ENCODE peak calls at places on chromosomes 6 and 20, in four cellular contexts. One of them, this sample, is unnamed.
A peak's percentile ranks its signal among the peaks of the same experiment; 100 is the strongest.

GRCh38 chr20:17889226-17889625 is 79.4 kb downstream of the SNX5 start:
- DNase-seq in astrocyte: peak; percentile 20
- DNase-seq in fibroblast of lung: peak; percentile 68
- DNase-seq in Panc1: no peak
- DNase-seq in this sample: no peak

GRCh38 chr20:60138263-60139127 is 180.3 kb downstream of the CDH26 start:
- DNase-seq in astrocyte: peak; percentile 4
- DNase-seq in fibroblast of lung: peak; percentile 18
- DNase-seq in Panc1: no peak
- DNase-seq in this sample: peak; percentile 26

GRCh38 chr6:158086706-158087518 is 81.2 kb downstream of the SERAC1 start:
- DNase-seq in astrocyte: no peak
- DNase-seq in fibroblast of lung: peak; percentile 36
- DNase-seq in Panc1: no peak
- DNase-seq in this sample: no peak

GRCh38 chr6:169503556-169503955 is 198.3 kb downstream of the WDR27 start:
- DNase-seq in astrocyte: peak; percentile 73
- DNase-seq in fibroblast of lung: no peak
- DNase-seq in Panc1: no peak
- DNase-seq in this sample: no peak

GRCh38 chr20:37435607-37436006 is 85.4 kb upstream of the NNAT start:
- DNase-seq in astrocyte: no peak
- DNase-seq in fibroblast of lung: no peak
- DNase-seq in Panc1: no peak
- DNase-seq in this sample: no peak

GRCh38 chr6:167932468-167933276 is 64.8 kb upstream of the KIF25 start:
- DNase-seq in astrocyte: no peak
- DNase-seq in fibroblast of lung: no peak
- DNase-seq in Panc1: no peak
- DNase-seq in this sample: no peak

GRCh38 chr6:140107216-140107615 is 732.8 kb upstream of the CITED2 start:
- DNase-seq in astrocyte: no peak
- DNase-seq in fibroblast of lung: no peak
- DNase-seq in Panc1: no peak
- DNase-seq in this sample: no peak

GRCh38 chr6:160202411-160202810 is 56.2 kb downstream of the SLC22A2 start:
- DNase-seq in astrocyte: peak; percentile 51
- DNase-seq in fibroblast of lung: no peak
- DNase-seq in Panc1: no peak
- DNase-seq in this sample: no peak

DNA sequence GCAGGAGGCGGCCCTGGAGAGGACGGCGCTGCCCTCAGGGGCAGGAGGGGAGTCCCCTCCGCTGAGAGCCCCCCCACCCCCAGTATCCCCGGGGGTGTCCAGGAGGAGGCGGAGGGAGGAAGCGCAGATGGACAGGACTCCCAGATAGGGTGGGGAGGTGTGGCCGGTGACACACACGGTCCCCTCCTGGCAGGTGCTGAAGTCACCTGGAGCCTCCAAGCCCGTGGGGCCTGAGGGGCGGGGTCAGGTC is 1.4 kb downstream of the STMN3 start:
- DNase-seq in astrocyte: no peak
- DNase-seq in fibroblast of lung: no peak
- DNase-seq in Panc1: no peak
- DNase-seq in this sample: peak; percentile 65
- H3K4me3 ChIP-seq in astrocyte: peak overlapping the region; percentile 56
- H3K4me3 ChIP-seq in fibroblast of lung: peak overlapping the region; percentile 59
- H3K4me3 ChIP-seq in Panc1: peak overlapping the region; percentile 51
- H3K4me3 ChIP-seq in this sample: peak overlapping the region; percentile 34

DNA sequence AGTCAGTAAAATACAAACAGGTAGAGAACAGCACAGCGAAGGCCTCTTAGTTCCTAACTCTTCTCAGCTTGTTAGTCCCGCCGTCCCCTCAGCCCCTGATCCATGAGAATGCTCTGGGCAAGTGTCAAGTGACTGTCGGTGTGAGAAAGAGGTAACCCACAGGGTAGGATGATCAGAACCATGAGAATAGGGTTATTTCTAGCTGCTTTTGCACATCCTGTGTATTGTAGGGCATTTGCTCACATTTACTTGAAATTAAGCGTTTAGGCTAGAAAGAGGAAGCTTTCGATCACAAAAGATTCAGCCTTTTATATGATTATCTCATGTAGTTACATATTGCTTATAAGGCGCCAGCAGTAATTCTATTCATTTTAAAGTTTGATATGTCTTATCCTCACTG is 103.0 kb upstream of the PDE10A start:
- DNase-seq in astrocyte: no peak
- DNase-seq in fibroblast of lung: no peak
- DNase-seq in Panc1: no peak
- DNase-seq in this sample: no peak
- H3K27ac ChIP-seq in astrocyte: no peak overlapping the region
- H3K27ac ChIP-seq in fibroblast of lung: no peak overlapping the region
- H3K27ac ChIP-seq in Panc1: no peak overlapping the region
- H3K27ac ChIP-seq in this sample: no peak overlapping the region

GRCh38 chr20:53660078-53660909 is 66.7 kb upstream of the ZNF217 start:
- DNase-seq in astrocyte: no peak
- DNase-seq in fibroblast of lung: peak; percentile 68
- DNase-seq in Panc1: no peak
- DNase-seq in this sample: no peak
- H3K4me3 ChIP-seq in astrocyte: peak overlapping the region; percentile 52
- H3K4me3 ChIP-seq in fibroblast of lung: peak overlapping the region; percentile 12
- H3K4me3 ChIP-seq in Panc1: no peak overlapping the region
- H3K4me3 ChIP-seq in this sample: peak overlapping the region; percentile 54

GRCh38 chr6:124069230-124069815 is 265.7 kb downstream of the NKAIN2 start:
- DNase-seq in astrocyte: no peak
- DNase-seq in fibroblast of lung: no peak
- DNase-seq in Panc1: no peak
- DNase-seq in this sample: no peak

GRCh38 chr6:124073021-124073420 is 269.4 kb downstream of the NKAIN2 start:
- DNase-seq in astrocyte: peak; percentile 12
- DNase-seq in fibroblast of lung: peak; percentile 30
- DNase-seq in Panc1: no peak
- DNase-seq in this sample: no peak

GRCh38 chr6:124076336-124077048 is 272.8 kb downstream of the NKAIN2 start:
- DNase-seq in astrocyte: no peak
- DNase-seq in fibroblast of lung: no peak
- DNase-seq in Panc1: no peak
- DNase-seq in this sample: no peak

GRCh38 chr6:124078169-124078568 is 274.5 kb downstream of the NKAIN2 start:
- DNase-seq in astrocyte: no peak
- DNase-seq in fibroblast of lung: no peak
- DNase-seq in Panc1: no peak
- DNase-seq in this sample: no peak

DNA sequence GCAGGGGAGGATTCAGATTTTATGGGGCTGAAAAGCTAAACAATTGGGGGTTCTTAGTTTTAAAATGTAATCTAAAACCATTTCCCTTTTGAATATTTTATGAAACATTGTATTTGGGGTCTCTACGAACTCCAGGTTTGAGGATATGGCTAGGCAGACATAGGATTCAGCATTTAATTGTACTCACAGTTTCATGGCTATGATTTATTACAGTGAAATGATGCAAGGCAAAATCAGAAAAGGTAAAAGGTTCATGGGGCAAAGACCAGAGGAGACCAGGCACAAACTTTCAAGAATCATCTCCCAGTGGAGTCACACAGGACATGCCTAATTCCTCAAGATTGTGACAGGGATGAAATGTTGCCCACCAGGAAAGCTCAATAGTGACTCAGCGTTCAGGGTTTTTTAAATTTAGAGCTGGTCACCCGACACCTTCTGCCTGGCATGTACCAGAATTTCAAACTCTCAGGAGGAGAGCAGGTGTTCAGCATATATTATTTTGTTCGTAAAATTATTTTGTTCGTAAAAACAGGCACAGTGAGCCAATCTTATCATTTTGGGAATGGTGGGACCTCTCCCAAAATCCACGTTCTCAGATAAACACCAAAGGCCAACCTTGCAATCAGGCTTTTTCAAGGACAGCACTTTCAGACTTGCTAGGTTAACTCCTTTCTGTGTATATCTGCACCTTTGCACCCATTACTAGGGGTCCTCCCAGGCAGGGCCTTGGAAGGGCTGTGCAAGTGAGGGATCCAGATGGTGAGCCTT is 270.3 kb downstream of the NKAIN2 start:
- DNase-seq in astrocyte: no peak
- DNase-seq in fibroblast of lung: no peak
- DNase-seq in Panc1: no peak
- DNase-seq in this sample: no peak
- H3K27ac ChIP-seq in astrocyte: no peak overlapping the region
- H3K27ac ChIP-seq in fibroblast of lung: no peak overlapping the region
- H3K27ac ChIP-seq in Panc1: no peak overlapping the region
- H3K27ac ChIP-seq in this sample: no peak overlapping the region

DNA sequence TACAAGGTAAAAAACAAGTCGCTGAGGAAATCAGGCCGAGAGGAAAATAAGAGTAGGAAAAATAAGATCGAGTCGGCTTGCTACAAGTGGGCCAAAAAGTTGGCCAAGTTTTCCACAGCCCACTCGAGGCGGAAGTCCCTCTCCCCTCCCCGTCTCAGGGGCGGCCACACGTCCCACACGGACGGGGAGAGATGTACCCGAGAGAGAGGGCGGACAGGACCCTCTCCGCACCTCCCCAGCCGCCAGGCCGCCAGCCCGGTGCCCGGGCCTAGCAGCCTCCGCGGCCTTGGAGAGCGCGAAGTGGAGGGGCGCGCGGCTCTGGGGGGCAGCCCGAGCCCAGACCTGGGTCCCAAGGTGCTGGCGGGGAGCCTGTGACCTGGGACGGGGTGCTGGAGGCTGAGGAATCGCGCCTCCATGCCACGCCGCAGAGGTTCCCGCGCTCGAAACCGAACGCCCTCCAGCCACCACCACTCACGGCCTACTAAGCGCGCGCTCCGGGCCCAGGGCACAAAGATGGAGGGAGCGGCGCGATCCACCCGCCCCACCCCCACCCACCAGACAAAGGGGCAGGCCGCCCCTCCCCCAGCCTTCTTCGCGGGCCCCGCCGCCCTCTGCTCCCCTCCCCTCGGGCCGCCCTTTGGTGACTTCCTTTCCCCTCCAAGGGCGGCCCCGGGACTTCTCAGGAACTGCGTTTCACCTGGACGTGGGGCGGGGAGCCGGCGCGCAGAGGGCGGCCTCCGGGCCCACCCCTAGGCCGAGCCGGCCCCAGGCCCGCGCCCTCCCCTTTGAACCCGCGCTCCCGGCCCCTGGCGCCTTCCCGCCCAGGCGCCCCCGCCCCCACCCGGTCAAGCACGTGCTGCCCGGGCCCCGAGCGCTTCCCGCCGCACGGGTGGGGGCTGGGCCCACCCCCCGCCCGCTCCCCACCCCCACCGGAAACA is 1.7 kb upstream of the HMGA1 start:
- DNase-seq in astrocyte: no peak
- DNase-seq in fibroblast of lung: no peak
- DNase-seq in Panc1: no peak
- DNase-seq in this sample: peak; percentile 37
- H3K4me3 ChIP-seq in astrocyte: no peak overlapping the region
- H3K4me3 ChIP-seq in fibroblast of lung: no peak overlapping the region
- H3K4me3 ChIP-seq in Panc1: peak overlapping the region; percentile 64
- H3K4me3 ChIP-seq in this sample: peak overlapping the region; percentile 78

DNA sequence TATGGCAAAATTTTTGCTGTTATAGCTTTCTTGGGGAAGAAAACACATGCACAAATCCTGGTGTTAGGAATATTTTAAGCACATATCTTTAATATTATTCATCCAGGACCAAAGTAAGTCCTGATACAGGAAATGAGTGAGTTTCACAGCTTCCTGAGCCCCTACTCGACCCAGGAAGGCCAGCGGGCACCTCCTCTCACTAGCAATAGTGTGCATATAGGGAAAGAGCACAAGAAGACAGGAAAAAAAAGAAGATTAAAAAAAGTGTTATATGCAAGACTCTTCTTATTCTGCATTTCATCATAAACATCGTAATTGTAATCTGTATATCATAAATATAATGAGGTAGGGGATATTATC is 101.0 kb downstream of the MYO6 start:
- DNase-seq in astrocyte: no peak
- DNase-seq in fibroblast of lung: no peak
- DNase-seq in Panc1: no peak
- DNase-seq in this sample: no peak
- H3K27ac ChIP-seq in astrocyte: no peak overlapping the region
- H3K27ac ChIP-seq in fibroblast of lung: no peak overlapping the region
- H3K27ac ChIP-seq in Panc1: peak overlapping the region; percentile 58
- H3K27ac ChIP-seq in this sample: no peak overlapping the region

DNA sequence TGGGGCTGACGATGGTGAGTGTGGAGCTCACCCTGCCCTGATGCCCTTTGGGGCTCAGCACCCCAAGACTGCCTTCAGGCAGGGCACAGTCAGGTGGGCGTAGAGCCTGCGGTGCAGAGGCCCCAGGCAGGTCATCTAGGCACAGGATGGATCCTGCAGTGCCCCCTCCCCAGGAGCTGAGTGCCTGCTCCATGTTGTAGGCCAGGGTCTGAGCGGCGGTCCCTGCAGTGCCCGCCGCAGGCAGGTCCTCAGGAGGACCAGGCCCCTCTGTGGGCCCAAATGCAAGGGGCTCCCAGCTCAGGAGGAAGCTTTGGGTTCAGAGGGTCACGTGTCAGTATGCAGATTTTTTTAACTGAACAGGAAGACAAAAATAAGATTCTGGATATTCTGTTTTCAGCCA is 2.8 kb downstream of the MRGBP start:
- DNase-seq in astrocyte: no peak
- DNase-seq in fibroblast of lung: no peak
- DNase-seq in Panc1: no peak
- DNase-seq in this sample: no peak
- H3K4me3 ChIP-seq in astrocyte: no peak overlapping the region
- H3K4me3 ChIP-seq in fibroblast of lung: no peak overlapping the region
- H3K4me3 ChIP-seq in Panc1: no peak overlapping the region
- H3K4me3 ChIP-seq in this sample: no peak overlapping the region

GRCh38 chr20:4016349-4017050 is 1.1 kb upstream of the RNF24 start:
- DNase-seq in astrocyte: no peak
- DNase-seq in fibroblast of lung: no peak
- DNase-seq in Panc1: no peak
- DNase-seq in this sample: no peak
- H3K27ac ChIP-seq in astrocyte: no peak overlapping the region
- H3K27ac ChIP-seq in fibroblast of lung: no peak overlapping the region
- H3K27ac ChIP-seq in Panc1: no peak overlapping the region
- H3K27ac ChIP-seq in this sample: no peak overlapping the region

This sample was measured in CD8-positive, alpha-beta memory T cell.